ENCODE peak calls at places on chromosome 17, in five cellular contexts. R, D, H, J and E are unnamed samples.

GRCh38 chr17:9763643-9764042 is 27.7 kb downstream of the DHRS7C start:
- DNase-seq in R (no peak), D (no peak), H (no peak), J (no peak), E (no peak)

GRCh38 chr17:49209061-49209571 is 1.3 kb downstream of the GNGT2 start:
- DNase-seq in R (no peak), D (no peak), H (peak), J (no peak), E (no peak)

GRCh38 chr17:34580685-34581445 is 1.5 kb downstream of the TMEM132E start:
- DNase-seq in R (peak), D (no peak), H (peak), J (peak), E (no peak)

GRCh38 chr17:7720125-7720524 is 2.6 kb downstream of the DNAH2 start:
- DNase-seq in R (no peak), D (no peak), H (no peak), J (no peak), E (no peak)

GRCh38 chr17:42531455-42532354 is 4.3 kb upstream of the NAGLU start:
- DNase-seq in R (peak), D (peak), H (peak), J (peak), E (no peak)

GRCh38 chr17:32152130-32152529 is 9.8 kb downstream of the RHOT1 start:
- DNase-seq in R (no peak), D (peak), H (no peak), J (no peak), E (no peak)

GRCh38 chr17:4544656-4545216 is 10.4 kb downstream of the MYBBP1A start:
- DNase-seq in R (no peak), D (no peak), H (no peak), J (no peak), E (no peak)

GRCh38 chr17:41710472-41711090 is 1.6 kb upstream of the GAST start:
- DNase-seq in R (no peak), D (no peak), H (no peak), J (no peak), E (no peak)

GRCh38 chr17:8988263-8988662 is 22.8 kb upstream of the PIK3R5 start:
- DNase-seq in R (no peak), D (no peak), H (no peak), J (no peak), E (no peak)

GRCh38 chr17:27550974-27551505 is 79.9 kb upstream of the LGALS9 start:
- DNase-seq in R (no peak), D (no peak), H (no peak), J (no peak), E (no peak)

GRCh38 chr17:55198690-55199370 is 65.9 kb upstream of the HLF start:
- DNase-seq in R (no peak), D (no peak), H (peak), J (no peak), E (no peak)

GRCh38 chr17:62591323-62591722 is 36.1 kb upstream of the MRC2 start:
- DNase-seq in R (no peak), D (no peak), H (no peak), J (no peak), E (no peak)

GRCh38 chr17:9696279-9697044 is 51.1 kb downstream of the USP43 start:
- DNase-seq in R (no peak), D (no peak), H (no peak), J (no peak), E (no peak)

GRCh38 chr17:65918450-65918849 is 273.5 kb downstream of the CEP112 start:
- DNase-seq in R (no peak), D (no peak), H (no peak), J (no peak), E (no peak)

GRCh38 chr17:32297860-32298259 is 32.2 kb downstream of the RHBDL3 start:
- DNase-seq in R (no peak), D (no peak), H (no peak), J (no peak), E (no peak)

GRCh38 chr17:45021607-45022287 is 29.7 kb downstream of the DCAKD start:
- DNase-seq in R (peak), D (peak), H (peak), J (peak), E (no peak)

GRCh38 chr17:38815576-38816193 is 9.4 kb downstream of the CWC25 start:
- DNase-seq in R (no peak), D (no peak), H (no peak), J (no peak), E (no peak)

GRCh38 chr17:60713619-60714018 is 36.0 kb downstream of the BCAS3 start:
- DNase-seq in R (no peak), D (no peak), H (no peak), J (no peak), E (no peak)

GRCh38 chr17:76195281-76196096 is 44.8 kb downstream of the RNF157 start:
- DNase-seq in R (no peak), D (no peak), H (no peak), J (peak), E (no peak)

GRCh38 chr17:17783825-17784598 is 52.8 kb downstream of the SREBF1 start:
- DNase-seq in R (no peak), D (no peak), H (no peak), J (no peak), E (peak)

GRCh38 chr17:17780941-17781590 is 55.7 kb downstream of the SREBF1 start:
- DNase-seq in R (peak), D (no peak), H (peak), J (no peak), E (no peak)

GRCh38 chr17:17783121-17783824 is 53.5 kb downstream of the SREBF1 start:
- DNase-seq in R (peak), D (no peak), H (peak), J (peak), E (peak)

GRCh38 chr17:17782425-17783120 is 54.2 kb downstream of the SREBF1 start:
- DNase-seq in R (peak), D (no peak), H (peak), J (peak), E (no peak)

DNA sequence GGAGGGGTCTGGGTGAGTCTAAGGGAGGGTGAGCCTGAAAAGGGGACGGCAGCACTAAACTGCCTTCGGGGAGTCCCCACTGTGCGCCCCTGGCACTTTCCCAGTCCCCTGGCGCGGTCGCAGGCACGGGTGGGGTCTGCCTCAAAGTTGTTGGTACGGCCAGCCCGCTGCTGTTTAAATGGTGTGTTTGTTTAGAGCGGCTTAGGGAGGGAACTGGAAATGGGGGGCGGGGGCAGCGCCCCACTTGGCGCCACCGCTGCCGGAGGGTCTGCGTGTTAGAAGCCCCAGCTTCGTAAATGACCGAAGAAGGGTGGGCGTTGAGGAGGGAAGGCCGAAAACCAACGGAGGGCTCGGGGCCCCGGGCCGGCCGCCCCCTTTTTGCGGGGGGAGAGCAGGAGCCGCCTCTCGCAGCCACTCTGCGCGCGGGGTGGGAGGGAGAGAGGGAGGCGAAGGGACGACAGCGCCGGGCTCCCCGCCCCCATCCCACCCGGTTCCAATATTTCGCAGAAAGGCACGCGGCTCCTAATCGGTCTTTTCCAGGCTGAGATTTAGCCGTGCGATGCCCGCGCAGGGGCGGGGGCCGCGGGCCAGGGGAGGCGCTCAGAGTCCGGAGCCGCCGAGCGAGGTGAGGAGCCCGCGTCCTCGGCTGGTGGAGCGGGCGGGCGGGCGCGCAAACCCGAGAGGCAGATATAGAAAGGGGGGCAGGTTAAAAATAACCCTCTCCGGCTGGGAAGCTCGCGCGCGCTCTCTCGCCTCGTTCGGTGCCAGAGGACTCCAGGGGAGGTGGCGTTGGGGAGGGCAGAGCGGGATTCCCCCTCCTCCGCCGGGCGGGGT is 55.0 kb downstream of the SREBF1 start:
- DNase-seq in R (peak), D (no peak), H (peak), J (no peak), E (no peak)
- TF ChIP-seq FOXM1 in R (no peak), D (no peak), H (no peak), J (no peak), E (no peak)

GRCh38 chr17:56602292-56603130 is 9.0 kb downstream of the NOG start:
- DNase-seq in R (no peak), D (no peak), H (no peak), J (no peak), E (no peak)
- TF ChIP-seq FOXM1 in R (no peak), D (no peak), H (no peak), J (no peak), E (no peak)

GRCh38 chr17:77392376-77393273 is 251.9 kb downstream of the SEC14L1 start:
- DNase-seq in R (no peak), D (peak), H (peak), J (peak), E (no peak)
- TF ChIP-seq FOXM1 in R (no peak), D (no peak), H (no peak), J (no peak), E (no peak)

GRCh38 chr17:64787255-64787920 is 125.3 kb upstream of the SMURF2 start:
- DNase-seq in R (no peak), D (peak), H (no peak), J (no peak), E (no peak)

GRCh38 chr17:64786337-64786736 is 124.2 kb upstream of the SMURF2 start:
- DNase-seq in R (no peak), D (no peak), H (no peak), J (no peak), E (no peak)

GRCh38 chr17:64788286-64789060 is 126.4 kb upstream of the SMURF2 start:
- DNase-seq in R (no peak), D (no peak), H (no peak), J (no peak), E (no peak)

GRCh38 chr17:64785050-64785449 is 122.9 kb upstream of the SMURF2 start:
- DNase-seq in R (no peak), D (no peak), H (peak), J (no peak), E (no peak)

DNA sequence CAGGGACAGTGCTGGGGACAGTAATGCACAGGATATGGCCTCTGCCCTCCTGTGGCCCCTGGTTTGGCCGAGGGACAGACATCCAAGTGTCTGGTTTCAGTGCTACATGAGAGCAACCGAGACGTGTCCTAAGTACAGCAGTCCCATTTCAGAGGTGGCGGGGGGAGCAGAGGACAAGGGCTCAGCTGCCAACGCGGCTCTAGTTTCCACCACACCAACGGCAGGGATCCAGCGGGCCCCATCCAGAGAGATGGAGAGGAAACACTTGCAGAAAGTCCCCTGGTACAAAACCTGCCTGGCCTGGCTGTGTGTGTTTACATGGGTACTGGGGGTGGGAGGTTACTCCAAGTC is 125.8 kb upstream of the SMURF2 start:
- DNase-seq in R (no peak), D (no peak), H (no peak), J (no peak), E (no peak)
- TF ChIP-seq FOXM1 in R (no peak), D (no peak), H (no peak), J (no peak), E (no peak)

GRCh38 chr17:1111599-1112443 is 68.0 kb downstream of the ABR start:
- DNase-seq in R (no peak), D (no peak), H (peak), J (no peak), E (no peak)

GRCh38 chr17:1110524-1110843 is 69.3 kb downstream of the ABR start:
- DNase-seq in R (no peak), D (no peak), H (no peak), J (no peak), E (no peak)

GRCh38 chr17:1109606-1110523 is 69.9 kb downstream of the ABR start:
- DNase-seq in R (no peak), D (peak), H (peak), J (no peak), E (no peak)

GRCh38 chr17:1110844-1111598 is 68.8 kb downstream of the ABR start:
- DNase-seq in R (no peak), D (peak), H (peak), J (no peak), E (no peak)

GRCh38 chr17:1112875-1113274 is 66.9 kb downstream of the ABR start:
- DNase-seq in R (no peak), D (no peak), H (no peak), J (peak), E (no peak)
- TF ChIP-seq FOXM1 in R (no peak), D (no peak), H (no peak), J (no peak), E (no peak)